ENCODE peak calls at places on chromosomes 3 and 15, in nine cellular contexts. One of them, this sample, is unnamed.

GRCh38 chr3:45623846-45624245 is 29.3 kb downstream of the LIMD1 start:
- DNase-seq in RWPE2: no peak
- DNase-seq in HFF-Myc: no peak
- DNase-seq in heart right ventricle: no peak
- DNase-seq in adrenal gland: no peak
- DNase-seq in SK-N-SH: no peak
- DNase-seq in BE2C: no peak
- DNase-seq in left ventricle myocardium inferior: no peak
- DNase-seq in GM13977: no peak
- DNase-seq in this sample: no peak

GRCh38 chr3:171788546-171789351 is 21.5 kb downstream of the PLD1 start:
- DNase-seq in RWPE2: no peak
- DNase-seq in HFF-Myc: peak; percentile 95
- DNase-seq in heart right ventricle: no peak
- DNase-seq in adrenal gland: no peak
- DNase-seq in SK-N-SH: no peak
- DNase-seq in BE2C: no peak
- DNase-seq in left ventricle myocardium inferior: no peak
- DNase-seq in GM13977: no peak
- DNase-seq in this sample: no peak

GRCh38 chr3:52670621-52671521 is 14.8 kb downstream of the PBRM1 start:
- DNase-seq in RWPE2: peak; percentile 75
- DNase-seq in HFF-Myc: peak; percentile 99
- DNase-seq in heart right ventricle: no peak
- DNase-seq in adrenal gland: peak; percentile 80
- DNase-seq in SK-N-SH: no peak
- DNase-seq in BE2C: no peak
- DNase-seq in left ventricle myocardium inferior: no peak
- DNase-seq in GM13977: peak; percentile 46
- DNase-seq in this sample: no peak

GRCh38 chr3:86950717-86951116 is 40.2 kb downstream of the VGLL3 start:
- DNase-seq in RWPE2: no peak
- DNase-seq in HFF-Myc: no peak
- DNase-seq in heart right ventricle: no peak
- DNase-seq in adrenal gland: no peak
- DNase-seq in SK-N-SH: no peak
- DNase-seq in BE2C: no peak
- DNase-seq in left ventricle myocardium inferior: no peak
- DNase-seq in GM13977: no peak
- DNase-seq in this sample: no peak

GRCh38 chr3:196624008-196624790 is 15.3 kb upstream of the NRROS start:
- DNase-seq in RWPE2: no peak
- DNase-seq in HFF-Myc: no peak
- DNase-seq in heart right ventricle: peak; percentile 33
- DNase-seq in adrenal gland: peak; percentile 32
- DNase-seq in SK-N-SH: no peak
- DNase-seq in BE2C: no peak
- DNase-seq in left ventricle myocardium inferior: no peak
- DNase-seq in GM13977: peak; percentile 59
- DNase-seq in this sample: no peak

GRCh38 chr3:49020335-49021212 is 1.3 kb upstream of the NDUFAF3 start:
- DNase-seq in RWPE2: no peak
- DNase-seq in HFF-Myc: no peak
- DNase-seq in heart right ventricle: peak; percentile 60
- DNase-seq in adrenal gland: peak; percentile 54
- DNase-seq in SK-N-SH: peak; percentile 55
- DNase-seq in BE2C: no peak
- DNase-seq in left ventricle myocardium inferior: peak; percentile 62
- DNase-seq in GM13977: peak; percentile 67
- DNase-seq in this sample: no peak

GRCh38 chr3:79960594-79960993 is 192.8 kb upstream of the ROBO1 start:
- DNase-seq in RWPE2: no peak
- DNase-seq in HFF-Myc: no peak
- DNase-seq in heart right ventricle: no peak
- DNase-seq in adrenal gland: no peak
- DNase-seq in SK-N-SH: no peak
- DNase-seq in BE2C: no peak
- DNase-seq in left ventricle myocardium inferior: no peak
- DNase-seq in GM13977: no peak
- DNase-seq in this sample: no peak

GRCh38 chr15:89352476-89352875 is 17.9 kb upstream of the POLG start:
- DNase-seq in RWPE2: no peak
- DNase-seq in HFF-Myc: no peak
- DNase-seq in heart right ventricle: no peak
- DNase-seq in adrenal gland: no peak
- DNase-seq in SK-N-SH: no peak
- DNase-seq in BE2C: no peak
- DNase-seq in left ventricle myocardium inferior: no peak
- DNase-seq in GM13977: no peak
- DNase-seq in this sample: no peak

GRCh38 chr3:10374311-10374710 is 53.4 kb upstream of the SEC13 start:
- DNase-seq in RWPE2: no peak
- DNase-seq in HFF-Myc: no peak
- DNase-seq in heart right ventricle: no peak
- DNase-seq in adrenal gland: no peak
- DNase-seq in SK-N-SH: no peak
- DNase-seq in BE2C: no peak
- DNase-seq in left ventricle myocardium inferior: no peak
- DNase-seq in GM13977: no peak
- DNase-seq in this sample: no peak
- TF ChIP-seq CTCF in RWPE2: no peak
- TF ChIP-seq CTCF in HFF-Myc: no peak
- TF ChIP-seq CTCF in heart right ventricle: no peak
- TF ChIP-seq CTCF in adrenal gland: no peak
- TF ChIP-seq CTCF in SK-N-SH: no peak
- TF ChIP-seq CTCF in BE2C: no peak
- TF ChIP-seq CTCF in left ventricle myocardium inferior: no peak
- TF ChIP-seq CTCF in GM13977: no peak
- TF ChIP-seq CTCF in this sample: no peak

GRCh38 chr3:170440346-170440745 is 21.7 kb downstream of the CLDN11 start:
- DNase-seq in RWPE2: no peak
- DNase-seq in HFF-Myc: no peak
- DNase-seq in heart right ventricle: no peak
- DNase-seq in adrenal gland: no peak
- DNase-seq in SK-N-SH: no peak
- DNase-seq in BE2C: no peak
- DNase-seq in left ventricle myocardium inferior: no peak
- DNase-seq in GM13977: no peak
- DNase-seq in this sample: no peak

GRCh38 chr3:170436697-170437096 is 18.0 kb downstream of the CLDN11 start:
- DNase-seq in RWPE2: no peak
- DNase-seq in HFF-Myc: no peak
- DNase-seq in heart right ventricle: no peak
- DNase-seq in adrenal gland: no peak
- DNase-seq in SK-N-SH: no peak
- DNase-seq in BE2C: no peak
- DNase-seq in left ventricle myocardium inferior: no peak
- DNase-seq in GM13977: no peak
- DNase-seq in this sample: no peak

GRCh38 chr3:170438836-170439235 is 20.2 kb downstream of the CLDN11 start:
- DNase-seq in RWPE2: no peak
- DNase-seq in HFF-Myc: no peak
- DNase-seq in heart right ventricle: no peak
- DNase-seq in adrenal gland: no peak
- DNase-seq in SK-N-SH: no peak
- DNase-seq in BE2C: no peak
- DNase-seq in left ventricle myocardium inferior: no peak
- DNase-seq in GM13977: no peak
- DNase-seq in this sample: no peak

GRCh38 chr3:170437696-170438407 is 19.2 kb downstream of the CLDN11 start:
- DNase-seq in RWPE2: no peak
- DNase-seq in HFF-Myc: no peak
- DNase-seq in heart right ventricle: no peak
- DNase-seq in adrenal gland: no peak
- DNase-seq in SK-N-SH: no peak
- DNase-seq in BE2C: no peak
- DNase-seq in left ventricle myocardium inferior: no peak
- DNase-seq in GM13977: no peak
- DNase-seq in this sample: no peak

DNA sequence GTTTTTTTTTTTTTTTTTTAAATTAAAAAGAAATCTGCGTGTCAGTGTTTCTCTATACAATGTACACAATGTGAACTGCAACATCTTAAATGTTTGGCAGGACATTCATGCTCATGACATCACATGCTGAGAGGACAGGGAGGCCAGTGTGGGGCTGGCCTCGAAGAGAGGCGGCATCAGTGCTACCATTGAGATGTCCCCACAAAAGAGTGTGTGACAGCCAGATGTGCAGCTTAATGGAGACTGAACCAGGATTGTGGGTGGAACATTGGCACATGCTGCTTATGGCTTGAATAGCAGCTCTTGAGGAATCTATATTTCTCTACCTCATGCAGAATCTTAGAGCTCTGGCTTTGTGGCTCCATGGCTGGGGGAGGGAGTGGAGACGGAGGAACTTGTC is 18.5 kb downstream of the CLDN11 start:
- DNase-seq in RWPE2: no peak
- DNase-seq in HFF-Myc: no peak
- DNase-seq in heart right ventricle: no peak
- DNase-seq in adrenal gland: no peak
- DNase-seq in SK-N-SH: no peak
- DNase-seq in BE2C: no peak
- DNase-seq in left ventricle myocardium inferior: no peak
- DNase-seq in GM13977: no peak
- DNase-seq in this sample: no peak
- TF ChIP-seq CTCF in RWPE2: no peak
- TF ChIP-seq CTCF in HFF-Myc: no peak
- TF ChIP-seq CTCF in heart right ventricle: no peak
- TF ChIP-seq CTCF in adrenal gland: no peak
- TF ChIP-seq CTCF in SK-N-SH: no peak
- TF ChIP-seq CTCF in BE2C: no peak
- TF ChIP-seq CTCF in left ventricle myocardium inferior: no peak
- TF ChIP-seq CTCF in GM13977: no peak
- TF ChIP-seq CTCF in this sample: no peak

DNA sequence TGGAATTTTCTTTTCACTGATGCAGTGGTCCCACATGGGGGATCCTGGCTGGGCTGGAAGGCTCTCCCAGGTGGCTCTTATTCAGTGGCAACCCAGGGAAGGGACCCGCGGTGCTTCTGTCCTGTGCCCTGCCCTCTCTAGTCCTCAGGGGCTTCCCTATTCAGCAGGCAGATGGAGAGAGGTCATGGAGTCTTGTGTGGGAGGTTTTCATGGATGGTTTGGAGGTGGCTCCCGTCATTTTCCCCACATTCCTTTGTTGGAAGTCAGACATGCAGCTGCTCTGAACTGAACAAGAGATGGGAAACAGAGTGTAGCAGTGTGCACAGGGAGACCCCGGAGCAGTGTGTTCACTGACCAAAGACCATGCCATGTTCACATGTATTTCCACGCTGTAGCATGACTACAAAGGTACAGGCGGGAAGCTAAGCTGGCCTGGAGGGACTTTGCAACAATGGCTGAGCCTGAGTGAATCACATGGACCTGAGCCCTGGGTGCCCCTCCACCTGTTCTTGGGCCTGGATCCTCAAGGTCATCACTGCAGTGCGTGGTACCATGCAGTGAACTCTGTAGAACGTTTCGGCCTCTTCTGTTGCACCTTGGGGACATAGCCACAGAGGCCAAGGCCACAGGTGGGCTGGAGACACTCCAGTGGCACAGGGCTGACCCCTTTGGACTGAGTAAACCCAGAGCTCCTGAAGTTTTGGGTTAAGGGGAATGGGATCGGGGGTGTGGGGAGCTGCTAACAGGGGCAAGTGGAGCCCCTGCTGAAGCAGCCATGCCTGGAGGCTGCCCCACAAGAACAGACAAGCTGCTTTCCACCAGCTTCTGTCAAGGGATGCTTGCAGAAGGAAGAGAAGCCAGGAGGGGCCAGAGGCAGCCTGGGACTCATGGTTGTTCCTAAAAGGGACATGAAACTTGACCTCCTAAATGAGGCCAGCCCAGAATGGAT is 123.0 kb downstream of the ASB7 start:
- DNase-seq in RWPE2: peak; percentile 45
- DNase-seq in HFF-Myc: no peak
- DNase-seq in heart right ventricle: no peak
- DNase-seq in adrenal gland: peak; percentile 13
- DNase-seq in SK-N-SH: peak; percentile 8
- DNase-seq in BE2C: no peak
- DNase-seq in left ventricle myocardium inferior: no peak
- DNase-seq in GM13977: no peak
- DNase-seq in this sample: no peak
- TF ChIP-seq CTCF in RWPE2: no peak
- TF ChIP-seq CTCF in HFF-Myc: no peak
- TF ChIP-seq CTCF in heart right ventricle: no peak
- TF ChIP-seq CTCF in adrenal gland: no peak
- TF ChIP-seq CTCF in SK-N-SH: no peak
- TF ChIP-seq CTCF in BE2C: no peak
- TF ChIP-seq CTCF in left ventricle myocardium inferior: no peak
- TF ChIP-seq CTCF in GM13977: no peak
- TF ChIP-seq CTCF in this sample: no peak

GRCh38 chr15:81106560-81106959 is 27.5 kb upstream of the CFAP161 start:
- DNase-seq in RWPE2: no peak
- DNase-seq in HFF-Myc: peak; percentile 76
- DNase-seq in heart right ventricle: peak; percentile 47
- DNase-seq in adrenal gland: peak; percentile 33
- DNase-seq in SK-N-SH: peak; percentile 70
- DNase-seq in BE2C: peak; percentile 24
- DNase-seq in left ventricle myocardium inferior: no peak
- DNase-seq in GM13977: peak; percentile 69
- DNase-seq in this sample: peak; percentile 31

GRCh38 chr15:81111018-81111417 is 23.1 kb upstream of the CFAP161 start:
- DNase-seq in RWPE2: peak; percentile 82
- DNase-seq in HFF-Myc: no peak
- DNase-seq in heart right ventricle: no peak
- DNase-seq in adrenal gland: no peak
- DNase-seq in SK-N-SH: no peak
- DNase-seq in BE2C: no peak
- DNase-seq in left ventricle myocardium inferior: no peak
- DNase-seq in GM13977: no peak
- DNase-seq in this sample: no peak

GRCh38 chr15:81105521-81105920 is 28.5 kb upstream of the CFAP161 start:
- DNase-seq in RWPE2: no peak
- DNase-seq in HFF-Myc: no peak
- DNase-seq in heart right ventricle: no peak
- DNase-seq in adrenal gland: no peak
- DNase-seq in SK-N-SH: no peak
- DNase-seq in BE2C: no peak
- DNase-seq in left ventricle myocardium inferior: no peak
- DNase-seq in GM13977: no peak
- DNase-seq in this sample: no peak

GRCh38 chr15:81107889-81108288 is 26.2 kb upstream of the CFAP161 start:
- DNase-seq in RWPE2: no peak
- DNase-seq in HFF-Myc: no peak
- DNase-seq in heart right ventricle: no peak
- DNase-seq in adrenal gland: no peak
- DNase-seq in SK-N-SH: no peak
- DNase-seq in BE2C: no peak
- DNase-seq in left ventricle myocardium inferior: no peak
- DNase-seq in GM13977: no peak
- DNase-seq in this sample: no peak

DNA sequence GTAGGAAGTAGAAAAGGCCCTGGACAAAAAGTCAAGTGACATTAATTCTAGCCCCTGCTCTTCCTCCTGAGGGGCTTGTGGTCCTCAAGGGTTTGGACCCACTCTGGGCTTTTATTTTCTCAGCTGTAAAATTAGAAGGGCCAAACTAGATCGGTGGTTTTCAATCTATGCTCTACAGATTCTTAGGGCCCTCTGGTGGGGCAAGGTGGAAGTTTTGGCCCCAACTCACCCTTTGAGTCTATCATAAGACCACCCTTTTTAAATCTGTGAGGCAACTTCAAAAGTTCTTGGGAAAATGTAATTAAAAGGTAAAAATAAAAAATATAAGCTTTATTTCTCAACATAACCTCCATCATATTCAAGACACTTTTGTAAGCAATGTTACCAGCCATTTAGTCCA is 25.6 kb upstream of the CFAP161 start:
- DNase-seq in RWPE2: no peak
- DNase-seq in HFF-Myc: no peak
- DNase-seq in heart right ventricle: no peak
- DNase-seq in adrenal gland: no peak
- DNase-seq in SK-N-SH: peak; percentile 29
- DNase-seq in BE2C: peak; percentile 19
- DNase-seq in left ventricle myocardium inferior: no peak
- DNase-seq in GM13977: no peak
- DNase-seq in this sample: no peak
- TF ChIP-seq CTCF in RWPE2: peak; percentile 58
- TF ChIP-seq CTCF in HFF-Myc: peak; percentile 60
- TF ChIP-seq CTCF in heart right ventricle: peak; percentile 57
- TF ChIP-seq CTCF in adrenal gland: peak; percentile 14
- TF ChIP-seq CTCF in SK-N-SH: peak; percentile 51
- TF ChIP-seq CTCF in BE2C: peak; percentile 57
- TF ChIP-seq CTCF in left ventricle myocardium inferior: peak; percentile 65
- TF ChIP-seq CTCF in GM13977: peak; percentile 50
- TF ChIP-seq CTCF in this sample: peak; percentile 35

This sample was measured in D721Med.